ENCODE peak calls at places on chromosomes 11 and 22, in four cellular contexts. M, S, H and X are unnamed samples.

GRCh38 chr11:75347781-75348613 is 3.5 kb downstream of the ARRB1 start:
- DNase-seq in M (peak), S (peak), H (no peak), X (no peak)

GRCh38 chr11:57249384-57250319 is 12.6 kb upstream of the APLNR start:
- DNase-seq in M (peak), S (peak), H (peak), X (peak)

GRCh38 chr11:74004694-74005615 is 3.9 kb downstream of the UCP3 start:
- DNase-seq in M (peak), S (no peak), H (no peak), X (no peak)

GRCh38 chr11:8354622-8355417 is 91.1 kb upstream of the LMO1 start:
- DNase-seq in M (no peak), S (peak), H (no peak), X (peak)

GRCh38 chr11:69102732-69103615 is 52.8 kb upstream of the SMIM38 start:
- DNase-seq in M (peak), S (no peak), H (no peak), X (no peak)

GRCh38 chr11:9601041-9601875 is 27.8 kb downstream of the WEE1 start:
- DNase-seq in M (no peak), S (no peak), H (no peak), X (no peak)

GRCh38 chr22:31683181-31684105 is 21.4 kb upstream of the PISD start:
- DNase-seq in M (no peak), S (no peak), H (no peak), X (no peak)

GRCh38 chr22:50141462-50141861 is 29.1 kb upstream of the PANX2 start:
- DNase-seq in M (no peak), S (no peak), H (no peak), X (no peak)

GRCh38 chr11:12330491-12331231 is 46.7 kb upstream of the PARVA start:
- DNase-seq in M (no peak), S (peak), H (no peak), X (peak)

GRCh38 chr22:32063701-32064100 is 20.6 kb downstream of the SLC5A1 start:
- DNase-seq in M (no peak), S (no peak), H (no peak), X (no peak)

GRCh38 chr11:69351460-69351859 is 57.5 kb downstream of the MYEOV start:
- DNase-seq in M (no peak), S (peak), H (no peak), X (no peak)

GRCh38 chr11:100674212-100674611 is 12.9 kb upstream of the ARHGAP42 start:
- DNase-seq in M (no peak), S (peak), H (no peak), X (no peak)

GRCh38 chr11:67795746-67796145 is 121.3 kb upstream of the ALDH3B2 start:
- DNase-seq in M (no peak), S (no peak), H (no peak), X (no peak)

GRCh38 chr22:48918585-48919186 is 909.0 kb downstream of the BRD1 start:
- DNase-seq in M (no peak), S (no peak), H (no peak), X (no peak)

GRCh38 chr11:12840871-12841516 is 166.8 kb downstream of the TEAD1 start:
- DNase-seq in M (no peak), S (no peak), H (no peak), X (peak)

GRCh38 chr22:44882226-44882905 is 127.4 kb downstream of the PHF21B start:
- DNase-seq in M (no peak), S (no peak), H (no peak), X (no peak)

GRCh38 chr22:19168088-19168890 is 10.2 kb downstream of the SLC25A1 start:
- DNase-seq in M (no peak), S (no peak), H (no peak), X (no peak)
- H3K27ac ChIP-seq in M (no peak), S (no peak), H (no peak), X (no peak)

DNA sequence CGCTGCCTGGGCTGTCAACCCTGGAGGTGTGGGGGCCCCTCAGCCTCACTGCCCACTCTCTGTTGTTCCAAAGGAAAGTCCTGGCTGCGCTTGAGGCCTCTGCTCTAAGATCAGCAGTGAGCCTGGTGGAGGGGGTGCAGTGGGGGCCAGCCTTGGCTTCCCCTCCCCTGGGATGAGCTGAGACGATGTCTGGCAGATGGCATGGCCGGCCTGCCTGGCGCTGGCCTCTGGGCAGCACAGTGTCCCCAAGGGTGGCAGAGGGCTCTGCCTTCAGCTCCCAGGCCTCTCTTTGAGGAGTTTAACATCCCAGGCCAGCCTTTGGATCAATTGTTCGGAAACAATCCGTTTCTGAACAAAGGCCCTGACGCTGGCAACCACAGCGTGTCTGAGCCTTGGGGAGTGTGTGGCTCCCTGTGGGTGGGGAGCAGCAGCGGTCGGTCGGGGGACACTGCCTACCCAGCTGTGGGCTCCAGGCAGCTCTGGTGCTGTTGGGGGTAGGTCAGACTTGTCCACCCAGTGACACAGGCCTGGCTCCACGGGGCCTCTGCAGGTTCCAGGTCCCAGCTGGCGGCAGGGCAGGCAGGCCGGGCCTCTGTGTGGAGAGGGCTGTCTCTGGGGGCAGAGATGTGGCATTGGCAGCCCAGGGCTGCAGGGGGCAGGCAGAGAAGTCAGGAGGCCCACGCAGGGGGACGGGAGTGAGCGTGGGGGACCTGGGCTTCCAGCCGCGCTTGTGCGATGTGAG is 12.1 kb downstream of the TSPAN4 start:
- DNase-seq in M (no peak), S (no peak), H (no peak), X (no peak)
- H3K27ac ChIP-seq in M (no peak), S (no peak), H (no peak), X (no peak)

DNA sequence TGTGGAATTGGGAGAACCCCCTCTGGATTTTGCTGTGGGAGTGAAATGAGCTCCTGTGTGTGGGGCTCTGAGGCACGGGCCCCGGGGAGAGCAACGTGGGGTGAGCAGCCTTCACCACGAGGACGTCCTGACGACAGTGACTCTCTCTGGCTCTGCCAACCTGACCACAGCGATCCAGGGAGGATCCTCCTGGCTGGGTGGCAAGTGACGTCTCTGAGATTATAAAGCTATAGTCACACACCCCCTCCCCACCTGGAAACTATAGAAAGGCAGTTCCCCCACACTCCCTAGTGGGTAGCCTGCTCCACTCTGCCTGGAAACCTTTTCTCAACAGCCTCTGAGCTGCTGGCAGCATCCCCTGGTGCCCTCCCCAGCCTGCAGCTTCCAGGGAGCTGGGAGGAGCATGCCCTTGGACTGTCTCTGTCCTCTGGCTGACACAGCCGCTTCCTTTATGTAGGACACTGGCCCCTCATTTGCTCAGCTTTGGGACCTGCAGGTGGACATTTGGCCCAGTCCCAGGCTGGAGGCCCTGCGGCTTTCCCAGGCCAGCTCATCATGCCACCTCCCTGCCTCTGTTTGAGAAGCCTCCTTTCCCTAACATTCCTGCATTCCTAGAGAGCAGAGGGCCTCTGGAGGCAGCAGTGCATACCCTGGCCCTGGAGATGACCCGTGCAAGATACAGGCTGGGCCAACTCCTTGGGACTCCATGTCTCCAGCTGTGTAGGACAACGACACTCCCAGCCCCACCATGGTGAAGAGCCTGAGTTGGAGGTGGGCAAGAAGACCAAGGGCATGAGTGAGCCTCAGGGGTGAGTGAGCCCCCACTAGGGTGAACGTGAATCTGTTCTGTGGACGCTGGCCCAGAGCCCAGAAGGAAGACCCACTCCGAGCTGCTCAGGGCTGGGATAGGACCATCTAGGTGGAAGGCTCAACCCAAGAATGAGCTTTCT is 314.0 kb downstream of the NTM start:
- DNase-seq in M (peak), S (no peak), H (no peak), X (no peak)
- H3K27ac ChIP-seq in M (no peak), S (no peak), H (no peak), X (no peak)

GRCh38 chr11:96294289-96294688 is 48.7 kb downstream of the MAML2 start:
- DNase-seq in M (no peak), S (no peak), H (no peak), X (no peak)

GRCh38 chr11:96292291-96293010 is 50.5 kb downstream of the MAML2 start:
- DNase-seq in M (no peak), S (no peak), H (no peak), X (no peak)

GRCh38 chr11:96293109-96293508 is 49.9 kb downstream of the MAML2 start:
- DNase-seq in M (no peak), S (no peak), H (no peak), X (no peak)

GRCh38 chr11:96290631-96291030 is 52.4 kb downstream of the MAML2 start:
- DNase-seq in M (no peak), S (no peak), H (no peak), X (no peak)

DNA sequence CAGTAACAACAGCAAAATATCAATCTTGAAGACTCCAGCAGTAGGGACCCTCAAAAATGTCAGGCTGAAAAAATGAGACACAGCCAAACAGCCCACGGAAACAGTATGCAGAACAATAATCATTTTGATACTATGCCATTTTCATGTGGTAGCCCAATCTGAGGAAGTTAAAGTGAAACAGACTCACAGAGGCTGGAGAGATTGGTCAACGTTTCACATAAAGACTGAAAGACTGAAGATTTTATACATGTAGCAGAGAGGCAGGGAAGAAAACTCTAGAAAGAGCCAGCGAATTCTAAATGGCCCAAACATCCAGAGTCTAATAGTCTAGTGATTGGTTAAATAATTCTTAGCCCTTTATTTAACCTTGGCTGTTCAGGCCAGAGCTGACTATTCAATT is 49.4 kb downstream of the MAML2 start:
- DNase-seq in M (no peak), S (peak), H (no peak), X (no peak)
- H3K27ac ChIP-seq in M (no peak), S (no peak), H (peak), X (peak)